ENCODE peak calls at places on chromosomes 3 and 15, in six cellular contexts. L is lung, T is tibial artery, M is mesendoderm, U is stomach, S is GM23248. C is an unnamed sample.

GRCh38 chr3:19934098-19934566 is at the start of gene EFHB:
- DNase-seq in T (no peak), S (peak), U (no peak), M (peak), L (peak), C (no peak)

GRCh38 chr3:29643034-29643425 is 362.2 kb downstream of the RBMS3 start:
- DNase-seq in M (peak), T (no peak), S (no peak), U (no peak), L (no peak), C (no peak)

GRCh38 chr3:170992854-170993253 is 33.7 kb downstream of the SLC2A2 start:
- DNase-seq in S (peak), L (no peak), T (no peak), U (no peak), M (no peak), C (no peak)

GRCh38 chr3:45564172-45564571 is 30.4 kb upstream of the LIMD1 start:
- DNase-seq in U (no peak), S (no peak), L (no peak), T (no peak), M (no peak), C (no peak)

GRCh38 chr3:23183731-23184130 is 19.4 kb upstream of the UBE2E2 start:
- DNase-seq in L (peak), M (peak), T (no peak), U (peak), S (peak), C (no peak)

GRCh38 chr15:63539517-63539916 is 35.1 kb downstream of the USP3 start:
- DNase-seq in S (no peak), U (peak), M (no peak), T (peak), L (no peak), C (no peak)

GRCh38 chr3:9397331-9397910 is at the start of gene SETD5:
- DNase-seq in S (peak), L (peak), T (peak), M (peak), U (peak), C (peak)

GRCh38 chr3:153977148-153977547 is 144.0 kb upstream of the ARHGEF26 start:
- DNase-seq in M (no peak), U (no peak), L (no peak), S (peak), T (peak), C (no peak)

GRCh38 chr15:27342991-27343390 is 372.0 kb downstream of the GABRG3 start:
- DNase-seq in M (peak), T (no peak), U (no peak), S (no peak), L (no peak), C (no peak)

GRCh38 chr15:90219421-90220141 is 14.2 kb downstream of the CIB1 start:
- DNase-seq in L (no peak), M (peak), T (no peak), S (peak), U (no peak), C (peak)

GRCh38 chr3:21056293-21056692 is 694.7 kb downstream of the ZNF385D start:
- DNase-seq in L (no peak), S (no peak), T (no peak), U (no peak), M (no peak), C (no peak)

GRCh38 chr3:65020233-65020632 is 332.4 kb upstream of the ADAMTS9 start:
- DNase-seq in T (no peak), U (no peak), L (no peak), M (no peak), S (no peak), C (no peak)

GRCh38 chr3:56012732-56013131 is 455.5 kb downstream of the ERC2 start:
- DNase-seq in L (no peak), M (peak), U (no peak), S (no peak), T (no peak), C (no peak)

GRCh38 chr3:107082527-107082926 is 294.7 kb upstream of the CCDC54 start:
- DNase-seq in M (no peak), L (no peak), T (no peak), S (peak), U (no peak), C (no peak)

DNA sequence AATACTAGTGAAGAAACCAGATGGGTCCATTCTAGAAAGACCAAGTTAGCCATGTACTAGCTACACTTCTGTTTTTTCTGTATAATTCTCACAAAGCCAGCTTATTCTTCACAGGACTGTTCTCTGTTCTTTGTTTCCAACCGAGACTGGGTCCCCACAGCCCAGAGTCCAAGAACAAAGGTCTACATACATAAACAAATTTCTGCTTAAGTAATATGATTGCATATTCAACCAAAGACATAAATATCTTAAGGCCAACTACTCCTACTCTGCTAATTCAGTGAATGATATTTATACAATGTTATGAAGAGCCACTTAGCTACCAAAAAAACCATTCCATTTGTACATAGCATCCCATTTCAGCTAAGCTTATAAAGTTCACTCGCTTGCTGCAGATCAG is 299.8 kb upstream of the CCDC54 start:
- DNase-seq in S (no peak), U (no peak), M (no peak), T (no peak), L (no peak), C (no peak)
- H3K27ac ChIP-seq in S (no peak), U (no peak), M (no peak), T (no peak), L (no peak), C (no peak)

GRCh38 chr3:114447950-114448479 is 154.2 kb downstream of the TIGIT start:
- DNase-seq in M (no peak), S (no peak), U (no peak), L (no peak), T (no peak), C (no peak)
- H3K4me3 ChIP-seq in M (no peak), S (no peak), U (no peak), L (no peak), T (no peak), C (no peak)

GRCh38 chr3:184022323-184022722 is 4.6 kb upstream of the ABCC5 start:
- DNase-seq in U (no peak), L (no peak), T (no peak), S (peak), M (no peak), C (no peak)
- H3K27ac ChIP-seq in U (no peak), L (no peak), T (no peak), S (no peak), M (no peak), C (no peak)

GRCh38 chr3:66572090-66572632 is 71.3 kb upstream of the LRIG1 start:
- DNase-seq in S (no peak), U (no peak), L (no peak), T (no peak), M (no peak), C (no peak)
- H3K4me3 ChIP-seq in S (no peak), U (no peak), L (no peak), T (no peak), M (no peak), C (no peak)

GRCh38 chr15:96262097-96262496 is 68.4 kb upstream of the NR2F2 start:
- DNase-seq in M (no peak), T (no peak), L (no peak), S (no peak), U (no peak), C (no peak)

GRCh38 chr15:96264801-96265515 is 65.5 kb upstream of the NR2F2 start:
- DNase-seq in S (peak), T (no peak), L (no peak), U (no peak), M (peak), C (no peak)

GRCh38 chr15:96261575-96262034 is 68.9 kb upstream of the NR2F2 start:
- DNase-seq in U (no peak), M (no peak), T (no peak), L (no peak), S (no peak), C (no peak)

GRCh38 chr15:96262497-96263268 is 67.8 kb upstream of the NR2F2 start:
- DNase-seq in U (no peak), M (no peak), T (no peak), L (no peak), S (no peak), C (no peak)

DNA sequence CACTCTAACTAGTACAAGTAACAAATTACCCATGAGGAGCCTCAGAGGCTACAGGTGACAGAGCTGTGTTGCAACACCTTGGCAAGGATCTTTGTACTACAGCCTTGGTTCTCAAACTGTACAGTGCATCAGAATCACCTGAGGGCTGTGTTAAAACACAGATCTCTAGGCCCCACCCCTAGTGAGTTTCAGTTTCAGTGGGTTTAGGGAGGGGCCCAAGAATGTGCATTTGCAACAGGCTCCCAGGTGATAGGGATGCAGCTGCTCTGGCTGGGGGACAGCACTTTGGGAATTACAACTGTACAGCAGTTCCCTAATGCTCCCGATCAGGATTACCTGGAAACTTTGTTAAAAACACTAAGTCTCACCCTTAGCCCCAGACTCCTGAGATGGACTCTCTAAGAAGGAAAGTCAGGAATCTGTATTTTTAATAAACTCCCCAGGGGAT is 66.1 kb upstream of the NR2F2 start:
- DNase-seq in M (no peak), L (peak), S (no peak), U (peak), T (no peak), C (no peak)
- H3K27ac ChIP-seq in M (no peak), L (no peak), S (no peak), U (peak), T (no peak), C (no peak)

C was measured in psoas muscle.